ENCODE peak calls at places on chromosomes 4 and X, in six cellular contexts. U, P, S, D, M and Z are unnamed samples.

GRCh38 chr4:25022741-25023140 is 8.0 kb downstream of the LGI2 start:
- DNase-seq in S (no peak), U (no peak), M (no peak), D (no peak), P (no peak), Z (no peak)

GRCh38 chr4:128635141-128635911 is 174.2 kb upstream of the JADE1 start:
- DNase-seq in M (no peak), U (no peak), S (no peak), D (no peak), P (peak; percentile 65), Z (no peak)

GRCh38 chr4:150032541-150032940 is 45.7 kb upstream of the DCLK2 start:
- DNase-seq in S (no peak), P (no peak), D (no peak), M (no peak), U (no peak), Z (no peak)

GRCh38 chr4:53015681-53016080 is 153.6 kb downstream of the RASL11B start:
- DNase-seq in D (no peak), P (no peak), S (no peak), U (no peak), M (peak; percentile 52), Z (no peak)

GRCh38 chr4:73776363-73776762 is 36.0 kb downstream of the CXCL8 start:
- DNase-seq in S (no peak), U (no peak), M (peak; percentile 87), P (peak; percentile 11), D (no peak), Z (no peak)

GRCh38 chrX:56796641-56797395 is 67.8 kb downstream of the NBDY start:
- DNase-seq in P (no peak), U (no peak), D (no peak), M (no peak), S (no peak), Z (no peak)

GRCh38 chrX:118116308-118117068 is at the start of gene KLHL13:
- DNase-seq in M (no peak), P (peak; percentile 25), S (peak; percentile 27), U (no peak), D (peak; percentile 50), Z (peak; percentile 21)

GRCh38 chr4:67549123-67549522 is 3.8 kb upstream of the CENPC start:
- DNase-seq in M (no peak), D (no peak), S (peak; percentile 52), U (no peak), P (peak; percentile 41), Z (no peak)

GRCh38 chr4:151604238-151604637 is 156.6 kb downstream of the GATB start:
- DNase-seq in M (no peak), P (no peak), D (no peak), U (no peak), S (no peak), Z (no peak)

GRCh38 chr4:3452376-3452775 is 10.6 kb downstream of the HGFAC start:
- DNase-seq in M (no peak), S (no peak), U (no peak), P (no peak), D (no peak), Z (no peak)

GRCh38 chr4:43778187-43778915 is 670.3 kb downstream of the KCTD8 start:
- DNase-seq in U (no peak), P (no peak), S (no peak), M (no peak), D (no peak), Z (no peak)